ENCODE peak calls at places on chromosome 9, in five cellular contexts. G is upper lobe of right lung, Q is tibial nerve, A is mammary epithelial cell, D is fibroblast of lung. O is an unnamed sample. For H3K36me3, the result is how much of the 10 kb centered on the place peaks cover.

GRCh38 chr9:114316605-114317230 is 6.2 kb upstream of the ORM1 start:
- DNase-seq in D (peak), A (no peak), G (peak), Q (no peak), O (no peak)

GRCh38 chr9:22214021-22214420 is 204.9 kb upstream of the CDKN2B start:
- DNase-seq in D (peak), G (no peak), Q (no peak), A (no peak), O (no peak)

GRCh38 chr9:105067895-105068580 is 140.1 kb upstream of the ABCA1 start:
- DNase-seq in G (no peak), D (peak), A (peak), Q (no peak), O (no peak)

GRCh38 chr9:117224676-117225075 is 190.2 kb downstream of the ASTN2 start:
- DNase-seq in A (no peak), G (no peak), Q (no peak), D (no peak), O (no peak)

GRCh38 chr9:81719972-81720371 is 30.6 kb upstream of the TLE1 start:
- DNase-seq in G (no peak), A (no peak), D (no peak), Q (no peak), O (no peak)

GRCh38 chr9:121390372-121390771 is 20.3 kb upstream of the STOM start:
- DNase-seq in A (no peak), D (no peak), G (no peak), Q (no peak), O (no peak)

GRCh38 chr9:136542246-136543041 is 3.4 kb downstream of the NOTCH1 start:
- DNase-seq in D (no peak), A (no peak), G (no peak), Q (no peak), O (no peak)

GRCh38 chr9:38432922-38433510 is 8.8 kb upstream of the IGFBPL1 start:
- DNase-seq in A (peak), G (no peak), D (peak), Q (no peak), O (no peak)

GRCh38 chr9:115923903-115924668 is 229.5 kb upstream of the PAPPA start:
- DNase-seq in A (no peak), D (peak), G (no peak), Q (no peak), O (no peak)

GRCh38 chr9:134208310-134208841 is 44.0 kb upstream of the RNU6ATAC start:
- DNase-seq in Q (no peak), D (no peak), G (peak), A (no peak), O (no peak)

GRCh38 chr9:16202913-16203734 is 650.3 kb downstream of the CCDC171 start:
- DNase-seq in A (peak), G (no peak), Q (no peak), D (peak), O (no peak)

GRCh38 chr9:15293727-15294405 is 13.2 kb downstream of the TTC39B start:
- DNase-seq in D (no peak), A (no peak), Q (no peak), G (no peak), O (no peak)

GRCh38 chr9:33272061-33272460 is 7.2 kb downstream of the CHMP5 start:
- DNase-seq in D (peak), A (no peak), Q (no peak), G (no peak), O (no peak)

GRCh38 chr9:81632599-81632998 is 56.7 kb downstream of the TLE1 start:
- DNase-seq in D (peak), A (no peak), G (no peak), Q (no peak), O (no peak)

GRCh38 chr9:128215491-128216404 is 12.6 kb downstream of the DNM1 start:
- DNase-seq in Q (no peak), G (peak), D (peak), A (no peak), O (peak)

GRCh38 chr9:107485451-107486043 is 4.0 kb downstream of the KLF4 start:
- DNase-seq in A (no peak), D (peak), G (no peak), Q (no peak), O (no peak)

GRCh38 chr9:127187231-127187956 is 65.0 kb upstream of the ANGPTL2 start:
- DNase-seq in A (peak), G (peak), D (peak), Q (peak), O (peak)

GRCh38 chr9:113501129-113501686 is 37.7 kb downstream of the RGS3 start:
- DNase-seq in A (no peak), G (no peak), Q (no peak), D (no peak), O (no peak)

GRCh38 chr9:37037744-37038640 is 3.9 kb upstream of the PAX5 start:
- DNase-seq in G (no peak), A (no peak), Q (no peak), D (peak), O (no peak)

GRCh38 chr9:133341369-133342082 is 5.5 kb upstream of the SURF6 start:
- DNase-seq in Q (no peak), A (no peak), D (no peak), G (peak), O (no peak)

GRCh38 chr9:114504341-114505186 is 709 bp downstream of the WHRN start:
- DNase-seq in Q (peak), A (peak), D (peak), G (peak), O (no peak)

GRCh38 chr9:124292696-124293593 is 35.2 kb downstream of the NEK6 start:
- DNase-seq in Q (no peak), G (no peak), D (peak), A (no peak), O (no peak)

GRCh38 chr9:35537898-35538297 is 48.0 kb downstream of the RUSC2 start:
- DNase-seq in A (no peak), G (no peak), Q (no peak), D (no peak), O (no peak)

GRCh38 chr9:31040565-31040964 is 1343.9 kb upstream of the ACO1 start:
- DNase-seq in D (no peak), A (no peak), G (no peak), Q (no peak), O (no peak)

GRCh38 chr9:11194249-11194648 is 581.4 kb upstream of the PTPRD start:
- DNase-seq in Q (no peak), D (no peak), A (no peak), G (no peak), O (no peak)

GRCh38 chr9:113528088-113528487 is 64.6 kb downstream of the RGS3 start:
- DNase-seq in D (no peak), A (peak), Q (no peak), G (peak), O (no peak)

GRCh38 chr9:20754556-20754955 is 70.5 kb downstream of the FOCAD start:
- DNase-seq in G (no peak), Q (no peak), A (peak), D (peak), O (no peak)

GRCh38 chr9:83956288-83957028 is 23.6 kb downstream of the HNRNPK start:
- DNase-seq in A (no peak), G (peak), D (peak), Q (peak), O (peak)

GRCh38 chr9:87698069-87698809 is 27.7 kb upstream of the CTSL start:
- DNase-seq in D (no peak), A (no peak), Q (no peak), G (peak), O (no peak)

GRCh38 chr9:33447404-33448158 is at the start of gene AQP3:
- DNase-seq in Q (peak), D (peak), A (peak), G (peak), O (peak)

GRCh38 chr9:129595323-129595741 is 25.6 kb downstream of the C9orf50 start:
- DNase-seq in G (no peak), A (no peak), Q (no peak), D (peak), O (no peak)

GRCh38 chr9:137454506-137455360 is 4.4 kb downstream of the NSMF start:
- DNase-seq in A (no peak), G (peak), Q (no peak), D (peak), O (peak)

GRCh38 chr9:34195143-34195542 is 16.3 kb downstream of the UBAP1 start:
- DNase-seq in G (no peak), Q (no peak), A (no peak), D (no peak), O (no peak)

GRCh38 chr9:7984713-7985112 is 185.1 kb upstream of the DMAC1 start:
- DNase-seq in A (no peak), G (no peak), D (no peak), Q (no peak), O (no peak)

DNA sequence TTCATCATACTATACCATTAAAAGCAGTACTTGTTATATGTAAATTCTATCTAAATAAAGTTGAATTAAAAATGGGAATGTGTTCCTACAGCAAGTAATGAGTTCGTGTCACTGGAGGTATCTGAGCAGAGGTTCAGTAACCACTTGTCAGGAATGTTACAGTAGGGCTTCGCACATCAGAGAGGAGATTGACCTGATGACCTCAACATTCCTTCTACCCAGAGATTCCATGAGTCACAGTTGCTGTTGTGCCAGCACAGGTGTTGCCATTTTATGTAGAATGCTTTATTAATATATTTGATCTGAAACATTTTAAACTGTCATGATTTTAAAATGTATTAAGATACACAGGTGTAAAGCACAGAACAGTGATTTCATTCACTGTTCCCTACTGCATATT is 60.3 kb downstream of the STX17 start:
- DNase-seq in D (peak), Q (no peak), A (peak), G (no peak), O (no peak)
- H3K4me3 ChIP-seq in D (no peak), Q (no peak), A (no peak), G (no peak), O (no peak)

DNA sequence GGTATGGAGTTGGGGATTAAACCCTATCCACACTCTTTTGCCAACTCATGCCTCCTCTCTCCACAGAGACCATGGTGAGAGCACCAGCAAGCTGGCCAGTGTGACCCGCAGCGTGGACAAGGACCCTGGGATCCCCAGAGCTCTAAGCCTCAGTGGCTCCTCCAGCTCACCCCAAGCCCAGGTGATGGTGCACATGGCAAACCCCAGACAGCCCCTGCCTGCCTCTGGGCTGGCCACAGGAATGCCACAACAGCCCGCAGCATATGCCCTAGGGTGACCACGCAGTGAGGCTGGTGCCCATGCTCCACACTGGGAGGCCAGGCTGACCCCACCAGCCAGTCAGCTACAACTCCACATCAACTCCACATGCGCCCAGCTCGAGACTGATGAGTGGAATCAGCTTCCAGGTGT is 11.5 kb upstream of the CARD19 start:
- DNase-seq in D (no peak), A (no peak), Q (no peak), G (peak), O (peak)
- H3K36me3 ChIP-seq in D (under half), A (under half), Q (under half), G (under half), O (under half)

GRCh38 chr9:98502976-98503325 is 205.8 kb downstream of the GABBR2 start:
- DNase-seq in D (peak), Q (no peak), A (no peak), G (peak), O (no peak)
- H3K27ac ChIP-seq in D (peak), Q (peak), A (no peak), G (peak), O (no peak)

DNA sequence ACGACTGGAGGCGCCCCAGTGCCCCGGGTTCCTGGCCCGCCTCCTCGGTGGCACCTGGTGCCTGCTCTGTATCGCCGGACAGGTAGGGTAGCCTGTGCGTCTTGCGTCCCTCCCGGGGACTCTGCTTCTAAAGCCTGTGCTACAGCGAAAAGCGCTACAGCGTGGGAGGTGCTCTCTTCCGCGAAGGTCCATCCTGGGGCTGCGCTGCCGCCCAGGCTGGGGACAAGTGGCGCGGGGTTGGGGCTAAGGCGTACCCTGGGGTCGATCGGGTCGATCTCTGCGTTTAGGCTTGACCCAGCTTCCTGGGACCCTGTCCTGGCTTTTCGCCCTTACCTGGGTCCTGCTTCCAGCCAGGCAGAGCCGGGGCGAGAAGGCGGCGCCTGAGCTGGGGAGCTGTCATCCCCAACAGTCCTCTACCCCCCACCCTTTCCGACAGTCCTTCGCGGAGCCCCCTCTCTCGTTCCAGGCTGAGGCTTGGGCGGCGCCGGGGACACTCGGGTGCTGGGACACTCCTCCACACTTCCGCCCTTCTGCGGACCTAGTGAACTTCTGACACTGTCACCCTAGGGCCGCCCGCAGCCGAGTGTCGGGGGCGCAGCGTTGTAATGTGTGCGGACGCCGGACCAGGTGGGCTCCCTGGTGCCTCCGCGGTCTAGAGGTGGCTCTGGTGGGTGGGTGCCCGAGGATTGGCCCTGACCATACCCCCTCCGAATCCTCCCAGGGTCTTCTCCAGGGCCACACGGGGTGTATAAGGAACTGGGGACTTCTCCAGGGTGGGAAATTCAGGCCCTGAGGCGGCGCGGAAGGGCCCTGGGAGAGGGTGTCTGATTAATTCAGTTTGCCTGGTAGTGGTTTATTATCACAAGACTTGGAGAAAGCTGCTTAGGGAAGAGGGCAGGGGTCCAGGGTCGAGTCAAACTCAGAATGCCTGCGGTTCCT is 328.2 kb downstream of the SH3GL2 start:
- DNase-seq in A (no peak), D (no peak), Q (no peak), G (no peak), O (peak)
- H3K4me3 ChIP-seq in A (no peak), D (no peak), Q (peak), G (peak), O (peak)

GRCh38 chr9:78212868-78213267 is 23.0 kb upstream of the CEP78 start:
- DNase-seq in D (peak), Q (no peak), A (no peak), G (no peak), O (no peak)

GRCh38 chr9:78210841-78211301 is 25.0 kb upstream of the CEP78 start:
- DNase-seq in D (no peak), Q (no peak), G (no peak), A (no peak), O (no peak)

GRCh38 chr9:78215706-78216105 is 20.2 kb upstream of the CEP78 start:
- DNase-seq in Q (no peak), A (no peak), G (no peak), D (peak), O (no peak)

GRCh38 chr9:78214492-78214891 is 21.4 kb upstream of the CEP78 start:
- DNase-seq in G (no peak), A (no peak), D (no peak), Q (no peak), O (no peak)

DNA sequence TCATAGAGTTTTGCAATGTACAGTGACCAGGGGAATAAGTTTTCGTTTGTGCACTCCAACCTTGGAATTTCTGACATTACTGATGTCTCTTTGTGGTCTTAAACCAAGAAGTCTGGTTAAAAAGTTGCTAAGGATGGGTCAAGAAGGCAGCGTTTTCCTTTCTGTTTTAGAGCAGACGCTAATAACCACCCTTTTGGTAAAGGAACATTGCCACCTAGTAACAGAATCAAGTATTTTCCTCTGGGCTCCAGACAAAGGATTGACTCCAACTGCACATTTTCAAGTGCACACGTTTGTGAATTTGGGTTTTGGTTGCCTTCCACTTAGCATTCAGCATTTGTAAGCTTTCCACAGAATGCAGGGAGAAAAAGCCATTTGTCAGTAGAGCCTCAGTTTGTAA is 22.2 kb upstream of the CEP78 start:
- DNase-seq in A (peak), Q (no peak), D (peak), G (no peak), O (no peak)
- H3K36me3 ChIP-seq in A (under half), Q (under half), D (under half), G (under half), O (under half)

O was measured in tibial artery.